ENCODE peak calls at places on chromosomes 7 and 10, in eight cellular contexts. P is neuronal stem cell; V is transverse colon; X is A673; A is fibroblast of lung; B is tibial artery; S is tibial nerve; Q is naive thymus-derived CD4-positive, alpha-beta T cell. I is an unnamed sample. For H3K9me3, the result is how much of the 10 kb centered on the place peaks cover.

GRCh38 chr10:15842493-15843169 is 17.7 kb downstream of the MINDY3 start:
- DNase-seq in B (no peak), Q (no peak), S (no peak), X (peak), P (no peak), A (no peak), V (no peak), I (no peak)

GRCh38 chr7:90892213-90892612 is 296.1 kb downstream of the CDK14 start:
- DNase-seq in B (no peak), P (no peak), X (no peak), S (no peak), A (peak), Q (no peak), V (no peak), I (no peak)

GRCh38 chr7:154994996-154995395 is 7.9 kb downstream of the PAXIP1 start:
- DNase-seq in A (no peak), B (no peak), V (no peak), X (no peak), S (no peak), Q (no peak), P (no peak), I (no peak)

GRCh38 chr10:49074836-49075235 is 40.5 kb downstream of the VSTM4 start:
- DNase-seq in A (no peak), V (no peak), Q (no peak), P (no peak), S (no peak), X (no peak), B (no peak), I (no peak)

GRCh38 chr10:116055919-116056252 is 217.1 kb downstream of the GFRA1 start:
- DNase-seq in P (no peak), X (no peak), V (no peak), A (no peak), B (no peak), S (no peak), Q (no peak), I (no peak)

GRCh38 chr10:103241262-103242011 is 4.2 kb upstream of the RPEL1 start:
- DNase-seq in P (no peak), A (peak), X (peak), S (no peak), B (peak), Q (no peak), V (peak), I (peak)

GRCh38 chr7:96188623-96188991 is 133.3 kb downstream of the SLC25A13 start:
- DNase-seq in S (no peak), X (no peak), B (no peak), V (no peak), A (peak), P (no peak), Q (no peak), I (no peak)

GRCh38 chr10:58385784-58386112 is 538 bp downstream of the TFAM start:
- DNase-seq in A (peak), Q (no peak), B (no peak), S (no peak), X (peak), V (peak), P (peak), I (peak)

GRCh38 chr10:131451407-131452015 is 140.0 kb upstream of the TCERG1L start:
- DNase-seq in P (no peak), Q (no peak), X (no peak), A (no peak), B (peak), S (no peak), V (no peak), I (no peak)

GRCh38 chr10:131453772-131454634 is 142.5 kb upstream of the TCERG1L start:
- DNase-seq in V (peak), P (peak), B (peak), S (peak), Q (peak), X (peak), A (no peak), I (no peak)

GRCh38 chr10:131452926-131453771 is 141.6 kb upstream of the TCERG1L start:
- DNase-seq in A (no peak), V (no peak), B (peak), X (no peak), P (peak), S (no peak), Q (no peak), I (no peak)

GRCh38 chr10:131461093-131461492 is 149.6 kb upstream of the TCERG1L start:
- DNase-seq in X (no peak), V (no peak), P (no peak), A (no peak), S (no peak), Q (no peak), B (no peak), I (no peak)

GRCh38 chr10:131456411-131456810 is 144.9 kb upstream of the TCERG1L start:
- DNase-seq in S (no peak), X (no peak), A (no peak), P (no peak), V (no peak), B (no peak), Q (no peak), I (no peak)
- H3K9me3 ChIP-seq in S (under half), X (under half), A (under half), P (under half), V (under half), B (under half), Q (under half), I (under half)

GRCh38 chr7:34077168-34077567 is 171.8 kb downstream of the BMPER start:
- DNase-seq in B (no peak), A (no peak), V (no peak), S (no peak), X (no peak), Q (no peak), P (no peak), I (no peak)
- H3K27ac ChIP-seq in B (no peak), A (no peak), V (no peak), S (no peak), X (no peak), Q (no peak), P (no peak), I (no peak)

DNA sequence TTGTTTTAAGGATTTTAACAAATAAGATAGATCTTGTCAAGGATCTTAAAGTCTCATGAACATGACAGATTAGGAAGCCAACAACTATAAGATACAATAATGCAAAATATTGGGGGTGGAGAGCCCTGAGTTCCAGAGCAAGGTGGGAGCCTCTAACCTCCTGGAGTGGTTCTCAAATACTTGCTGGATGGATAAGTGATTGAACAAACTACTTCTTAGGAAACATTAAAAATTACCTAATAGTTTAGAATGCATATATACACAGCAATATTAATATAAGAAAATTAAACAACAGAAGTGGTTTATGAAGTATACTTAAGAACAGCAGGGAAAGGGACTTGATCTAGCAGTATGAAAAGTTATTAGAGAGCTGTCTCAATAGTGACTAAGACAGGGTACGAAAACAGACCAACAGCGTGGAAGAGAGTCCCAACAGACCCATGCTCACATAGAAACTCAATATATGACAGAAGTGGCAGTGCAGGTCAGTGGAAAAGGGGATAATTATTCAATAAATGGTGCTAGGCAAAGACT is 28.3 kb downstream of the CRPPA start:
- DNase-seq in B (no peak), A (no peak), X (no peak), P (no peak), V (no peak), S (no peak), Q (no peak), I (no peak)
- H3K9me3 ChIP-seq in B (under half), A (under half), X (under half), P (under half), V (under half), S (under half), Q (under half), I (under half)

GRCh38 chr10:77881636-77882035 is 44.9 kb downstream of the DLG5 start:
- DNase-seq in A (no peak), P (no peak), B (no peak), S (no peak), Q (no peak), V (no peak), X (no peak), I (no peak)
- H3K27ac ChIP-seq in A (no peak), P (no peak), B (no peak), S (no peak), Q (no peak), V (no peak), X (no peak), I (no peak)

DNA sequence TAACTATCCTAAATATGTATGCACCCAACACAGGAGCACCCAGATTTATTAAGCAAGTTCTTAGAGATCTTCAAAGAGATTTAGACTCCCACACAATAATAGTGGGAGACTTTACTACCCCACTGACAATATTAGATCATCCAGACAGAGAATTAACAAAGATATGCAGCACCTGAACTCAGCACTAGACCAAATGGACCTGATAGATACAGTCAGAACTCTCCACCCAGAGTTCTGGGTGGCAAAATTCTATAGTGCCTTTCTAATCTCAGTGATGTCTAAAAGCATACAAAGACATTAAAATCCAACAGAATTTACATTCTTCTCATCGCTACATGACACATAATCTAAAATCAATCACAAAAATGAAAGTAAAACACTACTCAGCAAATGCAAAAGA is 183.3 kb downstream of the AGMO start:
- DNase-seq in A (no peak), X (no peak), P (no peak), B (no peak), Q (no peak), V (no peak), S (no peak), I (no peak)
- H3K9me3 ChIP-seq in A (under half), X (under half), P (under half), B (under half), Q (under half), V (under half), S (under half), I (under half)